ENCODE peak calls at places on chromosomes 16 and 17, in eight cellular contexts. L is GM10248; C is stimulated activated naive CD4-positive, alpha-beta T cell; E is HCEC 1CT; K is WTC11; P is uterus; D is body of pancreas; V is NCI-H510A. U is an unnamed sample.

GRCh38 chr16:9099131-9099625 is 7.7 kb downstream of the HAPSTR1 start:
- DNase-seq in L (peak), C (no peak), E (peak), K (no peak), P (no peak), D (no peak), V (no peak), U (peak)

GRCh38 chr17:13727441-13728171 is 125.9 kb upstream of the HS3ST3A1 start:
- DNase-seq in L (no peak), C (no peak), E (peak), K (no peak), P (no peak), D (no peak), V (no peak), U (no peak)

GRCh38 chr16:66891360-66891759 is 11.0 kb downstream of the PDP2 start:
- DNase-seq in L (no peak), C (no peak), E (no peak), K (no peak), P (no peak), D (no peak), V (no peak), U (no peak)

GRCh38 chr17:13518271-13519000 is 83.3 kb downstream of the HS3ST3A1 start:
- DNase-seq in L (no peak), C (no peak), E (peak), K (no peak), P (peak), D (no peak), V (no peak), U (no peak)

GRCh38 chr17:78357687-78358537 is 2.0 kb downstream of the SOCS3 start:
- DNase-seq in L (no peak), C (no peak), E (no peak), K (peak), P (no peak), D (no peak), V (no peak), U (no peak)

GRCh38 chr16:61014869-61015268 is 1021.4 kb downstream of the CDH8 start:
- DNase-seq in L (no peak), C (no peak), E (no peak), K (peak), P (no peak), D (no peak), V (no peak), U (no peak)

GRCh38 chr17:83191388-83192160 is 112.2 kb downstream of the METRNL start:
- DNase-seq in L (no peak), C (no peak), E (no peak), K (peak), P (peak), D (no peak), V (no peak), U (no peak)

GRCh38 chr16:61148930-61149329 is 887.3 kb downstream of the CDH8 start:
- DNase-seq in L (no peak), C (no peak), E (no peak), K (no peak), P (no peak), D (no peak), V (no peak), U (peak)

GRCh38 chr17:7258731-7259554 is 3.3 kb downstream of the CLDN7 start:
- DNase-seq in L (no peak), C (no peak), E (peak), K (no peak), P (no peak), D (peak), V (no peak), U (peak)

GRCh38 chr17:75778861-75779249 is 5.8 kb upstream of the UNK start:
- DNase-seq in L (peak), C (peak), E (no peak), K (peak), P (no peak), D (no peak), V (no peak), U (peak)

GRCh38 chr17:40541873-40542561 is 23.3 kb downstream of the CCR7 start:
- DNase-seq in L (no peak), C (no peak), E (no peak), K (no peak), P (no peak), D (no peak), V (no peak), U (no peak)

GRCh38 chr17:49388290-49388640 is 26.2 kb upstream of the ZNF652 start:
- DNase-seq in L (peak), C (peak), E (no peak), K (no peak), P (no peak), D (no peak), V (no peak), U (no peak)

GRCh38 chr17:39014795-39015545 is 47.8 kb upstream of the FBXO47 start:
- DNase-seq in L (no peak), C (no peak), E (no peak), K (no peak), P (no peak), D (no peak), V (no peak), U (no peak)

GRCh38 chr16:3983081-3983520 is 102.6 kb upstream of the CREBBP start:
- DNase-seq in L (peak), C (peak), E (peak), K (peak), P (peak), D (peak), V (peak), U (peak)

U was measured in HepG2.